ENCODE peak calls at places on chromosomes 7 and 10, in eight cellular contexts. One of them, this sample, is unnamed.

GRCh38 chr10:73597346-73597745 is 6.2 kb upstream of the USP54 start:
- DNase-seq in left ventricle myocardium inferior: no peak
- DNase-seq in NCI-H1436: no peak
- DNase-seq in Panc1: no peak
- DNase-seq in lower leg skin: no peak
- DNase-seq in HTR-8/SVneo: no peak
- DNase-seq in stimulated activated CD4-positive, alpha-beta T cell treated with anti-CD3 and anti-CD28 coated beads, Interleukin-12 subunit alpha, Interleukin-12 subunit beta, amount 100 ng/mL, for 4 hours: no peak
- DNase-seq in activated CD4-positive, CD25-positive, alpha-beta regulatory T cell treated with anti-CD3 and anti-CD28 coated beads, Interleukin-2, amount 50 U/mL, for 72 hours: no peak
- DNase-seq in this sample: no peak

GRCh38 chr7:13639416-13639815 is 350.1 kb downstream of the ETV1 start:
- DNase-seq in lower leg skin: no peak
- DNase-seq in stimulated activated CD4-positive, alpha-beta T cell treated with anti-CD3 and anti-CD28 coated beads, Interleukin-12 subunit alpha, Interleukin-12 subunit beta, amount 100 ng/mL, for 4 hours: no peak
- DNase-seq in Panc1: no peak
- DNase-seq in left ventricle myocardium inferior: no peak
- DNase-seq in activated CD4-positive, CD25-positive, alpha-beta regulatory T cell treated with anti-CD3 and anti-CD28 coated beads, Interleukin-2, amount 50 U/mL, for 72 hours: no peak
- DNase-seq in HTR-8/SVneo: no peak
- DNase-seq in NCI-H1436: peak; percentile 2
- DNase-seq in this sample: no peak

GRCh38 chr10:121927361-121927840 is 430 bp downstream of the ATE1 start:
- DNase-seq in left ventricle myocardium inferior: peak; percentile 60
- DNase-seq in NCI-H1436: peak; percentile 9
- DNase-seq in stimulated activated CD4-positive, alpha-beta T cell treated with anti-CD3 and anti-CD28 coated beads, Interleukin-12 subunit alpha, Interleukin-12 subunit beta, amount 100 ng/mL, for 4 hours: peak; percentile 36
- DNase-seq in lower leg skin: peak; percentile 38
- DNase-seq in Panc1: no peak
- DNase-seq in HTR-8/SVneo: peak; percentile 32
- DNase-seq in activated CD4-positive, CD25-positive, alpha-beta regulatory T cell treated with anti-CD3 and anti-CD28 coated beads, Interleukin-2, amount 50 U/mL, for 72 hours: peak; percentile 63
- DNase-seq in this sample: peak; percentile 30

GRCh38 chr7:90680496-90680895 is 84.4 kb downstream of the CDK14 start:
- DNase-seq in lower leg skin: no peak
- DNase-seq in activated CD4-positive, CD25-positive, alpha-beta regulatory T cell treated with anti-CD3 and anti-CD28 coated beads, Interleukin-2, amount 50 U/mL, for 72 hours: no peak
- DNase-seq in HTR-8/SVneo: no peak
- DNase-seq in left ventricle myocardium inferior: no peak
- DNase-seq in NCI-H1436: no peak
- DNase-seq in Panc1: no peak
- DNase-seq in stimulated activated CD4-positive, alpha-beta T cell treated with anti-CD3 and anti-CD28 coated beads, Interleukin-12 subunit alpha, Interleukin-12 subunit beta, amount 100 ng/mL, for 4 hours: no peak
- DNase-seq in this sample: no peak

GRCh38 chr7:22430457-22430856 is 69.5 kb downstream of the STEAP1B start:
- DNase-seq in NCI-H1436: no peak
- DNase-seq in Panc1: no peak
- DNase-seq in HTR-8/SVneo: no peak
- DNase-seq in activated CD4-positive, CD25-positive, alpha-beta regulatory T cell treated with anti-CD3 and anti-CD28 coated beads, Interleukin-2, amount 50 U/mL, for 72 hours: no peak
- DNase-seq in stimulated activated CD4-positive, alpha-beta T cell treated with anti-CD3 and anti-CD28 coated beads, Interleukin-12 subunit alpha, Interleukin-12 subunit beta, amount 100 ng/mL, for 4 hours: no peak
- DNase-seq in left ventricle myocardium inferior: no peak
- DNase-seq in lower leg skin: no peak
- DNase-seq in this sample: peak; percentile 57

GRCh38 chr7:18894155-18894554 is 223.3 kb downstream of the TWIST1 start:
- DNase-seq in HTR-8/SVneo: no peak
- DNase-seq in left ventricle myocardium inferior: no peak
- DNase-seq in Panc1: no peak
- DNase-seq in lower leg skin: no peak
- DNase-seq in activated CD4-positive, CD25-positive, alpha-beta regulatory T cell treated with anti-CD3 and anti-CD28 coated beads, Interleukin-2, amount 50 U/mL, for 72 hours: no peak
- DNase-seq in NCI-H1436: no peak
- DNase-seq in stimulated activated CD4-positive, alpha-beta T cell treated with anti-CD3 and anti-CD28 coated beads, Interleukin-12 subunit alpha, Interleukin-12 subunit beta, amount 100 ng/mL, for 4 hours: no peak
- DNase-seq in this sample: no peak

GRCh38 chr10:12483996-12484944 is 134.9 kb downstream of the CAMK1D start:
- DNase-seq in lower leg skin: no peak
- DNase-seq in stimulated activated CD4-positive, alpha-beta T cell treated with anti-CD3 and anti-CD28 coated beads, Interleukin-12 subunit alpha, Interleukin-12 subunit beta, amount 100 ng/mL, for 4 hours: no peak
- DNase-seq in activated CD4-positive, CD25-positive, alpha-beta regulatory T cell treated with anti-CD3 and anti-CD28 coated beads, Interleukin-2, amount 50 U/mL, for 72 hours: no peak
- DNase-seq in Panc1: no peak
- DNase-seq in left ventricle myocardium inferior: no peak
- DNase-seq in NCI-H1436: peak; percentile 44
- DNase-seq in HTR-8/SVneo: no peak
- DNase-seq in this sample: no peak

GRCh38 chr10:11611248-11612003 is at the start of gene USP6NL:
- DNase-seq in lower leg skin: peak; percentile 82
- DNase-seq in activated CD4-positive, CD25-positive, alpha-beta regulatory T cell treated with anti-CD3 and anti-CD28 coated beads, Interleukin-2, amount 50 U/mL, for 72 hours: peak; percentile 70
- DNase-seq in left ventricle myocardium inferior: peak; percentile 91
- DNase-seq in stimulated activated CD4-positive, alpha-beta T cell treated with anti-CD3 and anti-CD28 coated beads, Interleukin-12 subunit alpha, Interleukin-12 subunit beta, amount 100 ng/mL, for 4 hours: peak; percentile 62
- DNase-seq in NCI-H1436: peak; percentile 78
- DNase-seq in HTR-8/SVneo: peak; percentile 62
- DNase-seq in Panc1: no peak
- DNase-seq in this sample: peak; percentile 66

GRCh38 chr7:33901199-33901598 is 4.1 kb upstream of the BMPER start:
- DNase-seq in HTR-8/SVneo: no peak
- DNase-seq in Panc1: no peak
- DNase-seq in activated CD4-positive, CD25-positive, alpha-beta regulatory T cell treated with anti-CD3 and anti-CD28 coated beads, Interleukin-2, amount 50 U/mL, for 72 hours: no peak
- DNase-seq in stimulated activated CD4-positive, alpha-beta T cell treated with anti-CD3 and anti-CD28 coated beads, Interleukin-12 subunit alpha, Interleukin-12 subunit beta, amount 100 ng/mL, for 4 hours: no peak
- DNase-seq in lower leg skin: no peak
- DNase-seq in NCI-H1436: no peak
- DNase-seq in left ventricle myocardium inferior: no peak
- DNase-seq in this sample: no peak

GRCh38 chr7:90816511-90817142 is 220.5 kb downstream of the CDK14 start:
- DNase-seq in stimulated activated CD4-positive, alpha-beta T cell treated with anti-CD3 and anti-CD28 coated beads, Interleukin-12 subunit alpha, Interleukin-12 subunit beta, amount 100 ng/mL, for 4 hours: no peak
- DNase-seq in lower leg skin: no peak
- DNase-seq in Panc1: no peak
- DNase-seq in left ventricle myocardium inferior: no peak
- DNase-seq in HTR-8/SVneo: peak; percentile 54
- DNase-seq in NCI-H1436: no peak
- DNase-seq in activated CD4-positive, CD25-positive, alpha-beta regulatory T cell treated with anti-CD3 and anti-CD28 coated beads, Interleukin-2, amount 50 U/mL, for 72 hours: no peak
- DNase-seq in this sample: peak; percentile 98

GRCh38 chr10:100970914-100971811 is 1.9 kb downstream of the SEMA4G start:
- DNase-seq in NCI-H1436: no peak
- DNase-seq in HTR-8/SVneo: no peak
- DNase-seq in activated CD4-positive, CD25-positive, alpha-beta regulatory T cell treated with anti-CD3 and anti-CD28 coated beads, Interleukin-2, amount 50 U/mL, for 72 hours: no peak
- DNase-seq in left ventricle myocardium inferior: no peak
- DNase-seq in lower leg skin: no peak
- DNase-seq in Panc1: no peak
- DNase-seq in stimulated activated CD4-positive, alpha-beta T cell treated with anti-CD3 and anti-CD28 coated beads, Interleukin-12 subunit alpha, Interleukin-12 subunit beta, amount 100 ng/mL, for 4 hours: no peak
- DNase-seq in this sample: no peak

GRCh38 chr7:98531717-98532116 is 85.4 kb upstream of the NPTX2 start:
- DNase-seq in lower leg skin: no peak
- DNase-seq in Panc1: no peak
- DNase-seq in left ventricle myocardium inferior: no peak
- DNase-seq in stimulated activated CD4-positive, alpha-beta T cell treated with anti-CD3 and anti-CD28 coated beads, Interleukin-12 subunit alpha, Interleukin-12 subunit beta, amount 100 ng/mL, for 4 hours: no peak
- DNase-seq in NCI-H1436: no peak
- DNase-seq in HTR-8/SVneo: no peak
- DNase-seq in activated CD4-positive, CD25-positive, alpha-beta regulatory T cell treated with anti-CD3 and anti-CD28 coated beads, Interleukin-2, amount 50 U/mL, for 72 hours: no peak
- DNase-seq in this sample: no peak

GRCh38 chr10:6203331-6204062 is 765 bp downstream of the PFKFB3 start:
- DNase-seq in lower leg skin: no peak
- DNase-seq in HTR-8/SVneo: no peak
- DNase-seq in left ventricle myocardium inferior: peak; percentile 67
- DNase-seq in NCI-H1436: peak; percentile 29
- DNase-seq in activated CD4-positive, CD25-positive, alpha-beta regulatory T cell treated with anti-CD3 and anti-CD28 coated beads, Interleukin-2, amount 50 U/mL, for 72 hours: peak; percentile 72
- DNase-seq in stimulated activated CD4-positive, alpha-beta T cell treated with anti-CD3 and anti-CD28 coated beads, Interleukin-12 subunit alpha, Interleukin-12 subunit beta, amount 100 ng/mL, for 4 hours: peak; percentile 52
- DNase-seq in Panc1: no peak
- DNase-seq in this sample: peak; percentile 56

GRCh38 chr10:77899690-77900089 is 26.9 kb downstream of the DLG5 start:
- DNase-seq in HTR-8/SVneo: no peak
- DNase-seq in lower leg skin: no peak
- DNase-seq in NCI-H1436: no peak
- DNase-seq in left ventricle myocardium inferior: no peak
- DNase-seq in Panc1: no peak
- DNase-seq in stimulated activated CD4-positive, alpha-beta T cell treated with anti-CD3 and anti-CD28 coated beads, Interleukin-12 subunit alpha, Interleukin-12 subunit beta, amount 100 ng/mL, for 4 hours: no peak
- DNase-seq in activated CD4-positive, CD25-positive, alpha-beta regulatory T cell treated with anti-CD3 and anti-CD28 coated beads, Interleukin-2, amount 50 U/mL, for 72 hours: no peak
- DNase-seq in this sample: no peak

GRCh38 chr10:61895898-61896605 is 5.4 kb upstream of the ARID5B start:
- DNase-seq in activated CD4-positive, CD25-positive, alpha-beta regulatory T cell treated with anti-CD3 and anti-CD28 coated beads, Interleukin-2, amount 50 U/mL, for 72 hours: no peak
- DNase-seq in Panc1: no peak
- DNase-seq in left ventricle myocardium inferior: no peak
- DNase-seq in NCI-H1436: no peak
- DNase-seq in lower leg skin: no peak
- DNase-seq in stimulated activated CD4-positive, alpha-beta T cell treated with anti-CD3 and anti-CD28 coated beads, Interleukin-12 subunit alpha, Interleukin-12 subunit beta, amount 100 ng/mL, for 4 hours: no peak
- DNase-seq in HTR-8/SVneo: no peak
- DNase-seq in this sample: no peak

GRCh38 chr10:47350671-47351640 is 2.8 kb downstream of the RBP3 start:
- DNase-seq in Panc1: no peak
- DNase-seq in HTR-8/SVneo: no peak
- DNase-seq in activated CD4-positive, CD25-positive, alpha-beta regulatory T cell treated with anti-CD3 and anti-CD28 coated beads, Interleukin-2, amount 50 U/mL, for 72 hours: peak; percentile 21
- DNase-seq in NCI-H1436: no peak
- DNase-seq in stimulated activated CD4-positive, alpha-beta T cell treated with anti-CD3 and anti-CD28 coated beads, Interleukin-12 subunit alpha, Interleukin-12 subunit beta, amount 100 ng/mL, for 4 hours: no peak
- DNase-seq in lower leg skin: no peak
- DNase-seq in left ventricle myocardium inferior: no peak
- DNase-seq in this sample: no peak

GRCh38 chr7:87316846-87317545 is 28.5 kb upstream of the CROT start:
- DNase-seq in lower leg skin: peak; percentile 59
- DNase-seq in left ventricle myocardium inferior: no peak
- DNase-seq in NCI-H1436: no peak
- DNase-seq in Panc1: no peak
- DNase-seq in activated CD4-positive, CD25-positive, alpha-beta regulatory T cell treated with anti-CD3 and anti-CD28 coated beads, Interleukin-2, amount 50 U/mL, for 72 hours: no peak
- DNase-seq in stimulated activated CD4-positive, alpha-beta T cell treated with anti-CD3 and anti-CD28 coated beads, Interleukin-12 subunit alpha, Interleukin-12 subunit beta, amount 100 ng/mL, for 4 hours: no peak
- DNase-seq in HTR-8/SVneo: peak; percentile 10
- DNase-seq in this sample: peak; percentile 86

GRCh38 chr7:109351493-109351892 is 781.8 kb downstream of the DNAJB9 start:
- DNase-seq in activated CD4-positive, CD25-positive, alpha-beta regulatory T cell treated with anti-CD3 and anti-CD28 coated beads, Interleukin-2, amount 50 U/mL, for 72 hours: no peak
- DNase-seq in left ventricle myocardium inferior: no peak
- DNase-seq in lower leg skin: no peak
- DNase-seq in stimulated activated CD4-positive, alpha-beta T cell treated with anti-CD3 and anti-CD28 coated beads, Interleukin-12 subunit alpha, Interleukin-12 subunit beta, amount 100 ng/mL, for 4 hours: no peak
- DNase-seq in NCI-H1436: no peak
- DNase-seq in HTR-8/SVneo: no peak
- DNase-seq in Panc1: no peak
- DNase-seq in this sample: no peak

GRCh38 chr10:7948601-7949000 is 105.9 kb upstream of the GATA3 start:
- DNase-seq in left ventricle myocardium inferior: no peak
- DNase-seq in HTR-8/SVneo: no peak
- DNase-seq in lower leg skin: no peak
- DNase-seq in stimulated activated CD4-positive, alpha-beta T cell treated with anti-CD3 and anti-CD28 coated beads, Interleukin-12 subunit alpha, Interleukin-12 subunit beta, amount 100 ng/mL, for 4 hours: no peak
- DNase-seq in activated CD4-positive, CD25-positive, alpha-beta regulatory T cell treated with anti-CD3 and anti-CD28 coated beads, Interleukin-2, amount 50 U/mL, for 72 hours: no peak
- DNase-seq in NCI-H1436: no peak
- DNase-seq in Panc1: no peak
- DNase-seq in this sample: peak; percentile 27

GRCh38 chr7:100212631-100213286 is 7.0 kb upstream of the PVRIG start:
- DNase-seq in stimulated activated CD4-positive, alpha-beta T cell treated with anti-CD3 and anti-CD28 coated beads, Interleukin-12 subunit alpha, Interleukin-12 subunit beta, amount 100 ng/mL, for 4 hours: no peak
- DNase-seq in activated CD4-positive, CD25-positive, alpha-beta regulatory T cell treated with anti-CD3 and anti-CD28 coated beads, Interleukin-2, amount 50 U/mL, for 72 hours: no peak
- DNase-seq in lower leg skin: no peak
- DNase-seq in NCI-H1436: no peak
- DNase-seq in HTR-8/SVneo: no peak
- DNase-seq in left ventricle myocardium inferior: no peak
- DNase-seq in Panc1: no peak
- DNase-seq in this sample: no peak

This sample was measured in fibroblast of the aortic adventitia.